ENCODE peak calls at places on chromosomes 6 and 20, in ten cellular contexts. One of them, this sample, is unnamed.

GRCh38 chr6:25229671-25230321 is 49.4 kb upstream of the CARMIL1 start:
- DNase-seq in brain microvascular endothelial cell: peak; percentile 41
- DNase-seq in IMR-90: peak; percentile 59
- DNase-seq in A549: no peak
- DNase-seq in body of pancreas: no peak
- DNase-seq in lower lobe of right lung: no peak
- DNase-seq in fibroblast of lung: peak; percentile 70
- DNase-seq in cardiac muscle cell: peak; percentile 68
- DNase-seq in ascending aorta: no peak
- DNase-seq in thoracic aorta: no peak
- DNase-seq in this sample: no peak

GRCh38 chr6:167706313-167707109 is 120.2 kb upstream of the AFDN start:
- DNase-seq in body of pancreas: no peak
- DNase-seq in cardiac muscle cell: peak; percentile 34
- DNase-seq in ascending aorta: no peak
- DNase-seq in fibroblast of lung: no peak
- DNase-seq in thoracic aorta: no peak
- DNase-seq in brain microvascular endothelial cell: no peak
- DNase-seq in lower lobe of right lung: no peak
- DNase-seq in IMR-90: no peak
- DNase-seq in A549: no peak
- DNase-seq in this sample: peak; percentile 29

GRCh38 chr6:22466665-22467064 is 102.7 kb upstream of the HDGFL1 start:
- DNase-seq in IMR-90: no peak
- DNase-seq in thoracic aorta: no peak
- DNase-seq in brain microvascular endothelial cell: no peak
- DNase-seq in A549: no peak
- DNase-seq in body of pancreas: no peak
- DNase-seq in cardiac muscle cell: no peak
- DNase-seq in fibroblast of lung: no peak
- DNase-seq in lower lobe of right lung: no peak
- DNase-seq in ascending aorta: no peak
- DNase-seq in this sample: peak; percentile 43

GRCh38 chr6:49892280-49892679 is 25.9 kb upstream of the CRISP1 start:
- DNase-seq in body of pancreas: no peak
- DNase-seq in cardiac muscle cell: no peak
- DNase-seq in A549: no peak
- DNase-seq in thoracic aorta: no peak
- DNase-seq in brain microvascular endothelial cell: no peak
- DNase-seq in ascending aorta: no peak
- DNase-seq in IMR-90: no peak
- DNase-seq in fibroblast of lung: no peak
- DNase-seq in lower lobe of right lung: no peak
- DNase-seq in this sample: no peak

GRCh38 chr6:37020426-37021211 is 15.2 kb downstream of the FGD2 start:
- DNase-seq in brain microvascular endothelial cell: no peak
- DNase-seq in cardiac muscle cell: no peak
- DNase-seq in IMR-90: no peak
- DNase-seq in A549: no peak
- DNase-seq in ascending aorta: no peak
- DNase-seq in body of pancreas: peak; percentile 68
- DNase-seq in thoracic aorta: no peak
- DNase-seq in lower lobe of right lung: no peak
- DNase-seq in fibroblast of lung: no peak
- DNase-seq in this sample: no peak

GRCh38 chr6:161922631-161923119 is 648.8 kb upstream of the AGPAT4 start:
- DNase-seq in cardiac muscle cell: peak; percentile 63
- DNase-seq in brain microvascular endothelial cell: peak; percentile 72
- DNase-seq in thoracic aorta: no peak
- DNase-seq in A549: peak; percentile 48
- DNase-seq in lower lobe of right lung: no peak
- DNase-seq in fibroblast of lung: peak; percentile 87
- DNase-seq in IMR-90: peak; percentile 65
- DNase-seq in ascending aorta: no peak
- DNase-seq in body of pancreas: peak; percentile 92
- DNase-seq in this sample: no peak

GRCh38 chr20:50645253-50646068 is 45.9 kb downstream of the RIPOR3 start:
- DNase-seq in body of pancreas: peak; percentile 87
- DNase-seq in fibroblast of lung: peak; percentile 99
- DNase-seq in ascending aorta: no peak
- DNase-seq in thoracic aorta: no peak
- DNase-seq in brain microvascular endothelial cell: peak; percentile 95
- DNase-seq in cardiac muscle cell: peak; percentile 99
- DNase-seq in lower lobe of right lung: peak; percentile 59
- DNase-seq in IMR-90: peak; percentile 100
- DNase-seq in A549: peak; percentile 99
- DNase-seq in this sample: peak; percentile 92

GRCh38 chr20:12171927-12172581 is 254.4 kb downstream of the BTBD3 start:
- DNase-seq in body of pancreas: peak; percentile 18
- DNase-seq in lower lobe of right lung: no peak
- DNase-seq in A549: no peak
- DNase-seq in fibroblast of lung: peak; percentile 89
- DNase-seq in ascending aorta: no peak
- DNase-seq in IMR-90: peak; percentile 84
- DNase-seq in cardiac muscle cell: peak; percentile 95
- DNase-seq in thoracic aorta: no peak
- DNase-seq in brain microvascular endothelial cell: peak; percentile 28
- DNase-seq in this sample: peak; percentile 30

GRCh38 chr6:169530762-169531143 is 171.1 kb downstream of the WDR27 start:
- DNase-seq in body of pancreas: no peak
- DNase-seq in lower lobe of right lung: no peak
- DNase-seq in IMR-90: no peak
- DNase-seq in A549: no peak
- DNase-seq in brain microvascular endothelial cell: no peak
- DNase-seq in ascending aorta: no peak
- DNase-seq in cardiac muscle cell: no peak
- DNase-seq in fibroblast of lung: no peak
- DNase-seq in thoracic aorta: no peak
- DNase-seq in this sample: no peak

GRCh38 chr20:63567132-63567381 is 7.0 kb downstream of the HELZ2 start:
- DNase-seq in A549: no peak
- DNase-seq in ascending aorta: no peak
- DNase-seq in fibroblast of lung: no peak
- DNase-seq in cardiac muscle cell: no peak
- DNase-seq in IMR-90: no peak
- DNase-seq in thoracic aorta: no peak
- DNase-seq in body of pancreas: no peak
- DNase-seq in brain microvascular endothelial cell: no peak
- DNase-seq in lower lobe of right lung: no peak
- DNase-seq in this sample: no peak
- TF ChIP-seq CTCF in A549: no peak
- TF ChIP-seq CTCF in ascending aorta: no peak
- TF ChIP-seq CTCF in fibroblast of lung: no peak
- TF ChIP-seq CTCF in cardiac muscle cell: no peak
- TF ChIP-seq CTCF in IMR-90: no peak
- TF ChIP-seq CTCF in thoracic aorta: no peak
- TF ChIP-seq CTCF in body of pancreas: no peak
- TF ChIP-seq CTCF in brain microvascular endothelial cell: no peak
- TF ChIP-seq CTCF in lower lobe of right lung: no peak
- TF ChIP-seq CTCF in this sample: no peak

DNA sequence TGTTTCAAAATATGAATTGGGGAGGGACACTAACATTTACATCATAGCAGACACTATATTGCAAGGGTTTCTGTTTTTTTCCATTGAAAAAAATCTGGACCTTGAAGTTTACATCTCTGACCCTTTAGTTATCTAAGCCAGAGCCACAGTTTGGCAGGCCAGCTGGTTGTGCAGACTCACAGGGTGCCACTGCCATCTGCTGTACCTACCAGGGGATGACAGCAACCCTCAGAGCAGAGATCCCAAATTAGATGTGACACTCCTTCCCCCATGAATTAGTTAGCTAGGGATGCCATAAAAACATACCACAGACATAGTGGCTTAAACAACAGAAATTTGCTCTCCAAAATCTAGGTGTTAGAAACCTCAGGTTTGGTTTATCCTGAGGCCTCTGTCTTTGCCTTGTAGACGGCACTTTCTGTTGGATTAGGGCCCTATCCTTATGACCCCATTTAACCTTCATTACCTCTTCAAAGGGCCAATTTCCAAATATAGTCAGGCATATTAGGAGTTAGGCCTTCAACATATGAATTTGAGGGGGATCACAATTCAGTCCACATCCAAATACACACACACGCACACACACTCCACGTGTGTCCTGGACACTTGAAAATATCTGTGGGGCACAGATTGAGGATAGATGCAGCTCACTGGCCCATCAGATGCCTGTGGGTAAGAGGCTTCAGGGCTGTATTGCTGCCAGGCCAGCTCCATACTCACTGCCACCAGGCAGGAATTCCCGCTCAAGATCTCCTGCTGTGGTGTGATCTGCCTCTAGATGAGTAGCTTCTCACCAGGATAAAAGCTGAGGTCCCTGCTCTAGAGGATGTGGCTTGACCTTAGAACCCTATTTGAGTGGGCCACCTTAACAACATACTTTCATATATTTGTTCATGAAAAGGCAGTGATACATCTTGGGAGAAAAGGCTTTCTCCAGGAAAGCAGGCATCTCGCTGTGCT is 166.1 kb upstream of the RNF217 start:
- DNase-seq in body of pancreas: peak; percentile 4
- DNase-seq in cardiac muscle cell: peak; percentile 18
- DNase-seq in thoracic aorta: no peak
- DNase-seq in A549: no peak
- DNase-seq in ascending aorta: no peak
- DNase-seq in IMR-90: peak; percentile 1
- DNase-seq in lower lobe of right lung: no peak
- DNase-seq in brain microvascular endothelial cell: peak; percentile 38
- DNase-seq in fibroblast of lung: peak; percentile 52
- DNase-seq in this sample: peak; percentile 34
- TF ChIP-seq CTCF in body of pancreas: no peak
- TF ChIP-seq CTCF in cardiac muscle cell: peak; percentile 37
- TF ChIP-seq CTCF in thoracic aorta: no peak
- TF ChIP-seq CTCF in A549: peak; percentile 17
- TF ChIP-seq CTCF in ascending aorta: no peak
- TF ChIP-seq CTCF in IMR-90: peak; percentile 31
- TF ChIP-seq CTCF in lower lobe of right lung: peak; percentile 27
- TF ChIP-seq CTCF in brain microvascular endothelial cell: peak; percentile 86
- TF ChIP-seq CTCF in fibroblast of lung: peak; percentile 15
- TF ChIP-seq CTCF in this sample: peak; percentile 30

GRCh38 chr6:159112714-159113113 is 56.5 kb upstream of the FNDC1 start:
- DNase-seq in fibroblast of lung: no peak
- DNase-seq in thoracic aorta: no peak
- DNase-seq in body of pancreas: no peak
- DNase-seq in A549: no peak
- DNase-seq in ascending aorta: no peak
- DNase-seq in cardiac muscle cell: no peak
- DNase-seq in brain microvascular endothelial cell: no peak
- DNase-seq in lower lobe of right lung: no peak
- DNase-seq in IMR-90: no peak
- DNase-seq in this sample: no peak

GRCh38 chr6:159108438-159108985 is 60.7 kb upstream of the FNDC1 start:
- DNase-seq in brain microvascular endothelial cell: no peak
- DNase-seq in cardiac muscle cell: peak; percentile 7
- DNase-seq in A549: no peak
- DNase-seq in IMR-90: no peak
- DNase-seq in lower lobe of right lung: no peak
- DNase-seq in thoracic aorta: no peak
- DNase-seq in body of pancreas: no peak
- DNase-seq in fibroblast of lung: no peak
- DNase-seq in ascending aorta: peak; percentile 45
- DNase-seq in this sample: no peak

GRCh38 chr6:159110013-159110412 is 59.2 kb upstream of the FNDC1 start:
- DNase-seq in A549: peak; percentile 28
- DNase-seq in brain microvascular endothelial cell: peak; percentile 68
- DNase-seq in ascending aorta: no peak
- DNase-seq in fibroblast of lung: peak; percentile 60
- DNase-seq in body of pancreas: no peak
- DNase-seq in thoracic aorta: no peak
- DNase-seq in IMR-90: peak; percentile 38
- DNase-seq in lower lobe of right lung: no peak
- DNase-seq in cardiac muscle cell: peak; percentile 65
- DNase-seq in this sample: no peak

GRCh38 chr6:159109391-159109790 is 59.8 kb upstream of the FNDC1 start:
- DNase-seq in cardiac muscle cell: no peak
- DNase-seq in lower lobe of right lung: no peak
- DNase-seq in thoracic aorta: no peak
- DNase-seq in IMR-90: no peak
- DNase-seq in brain microvascular endothelial cell: no peak
- DNase-seq in A549: no peak
- DNase-seq in fibroblast of lung: no peak
- DNase-seq in ascending aorta: peak; percentile 46
- DNase-seq in body of pancreas: no peak
- DNase-seq in this sample: no peak

DNA sequence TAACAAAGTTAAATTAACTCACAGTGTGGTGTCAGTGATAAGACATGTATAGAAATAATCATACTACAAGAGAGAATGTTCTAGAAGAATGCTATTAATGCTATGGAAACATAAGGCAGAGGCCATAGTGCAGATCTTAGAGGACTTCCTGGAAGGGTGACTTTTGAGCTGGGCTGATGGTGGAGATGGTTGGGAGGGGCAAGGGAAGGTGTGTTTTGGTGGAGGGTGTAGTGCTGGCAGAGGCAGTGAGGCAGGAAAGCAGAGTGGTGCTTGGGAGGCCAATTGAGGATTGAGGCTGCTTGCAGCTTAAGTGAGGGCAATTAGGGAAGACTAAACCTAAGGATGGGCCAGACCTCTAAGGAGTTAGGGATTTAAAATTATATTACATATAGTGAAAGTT is 58.5 kb upstream of the FNDC1 start:
- DNase-seq in A549: no peak
- DNase-seq in brain microvascular endothelial cell: no peak
- DNase-seq in lower lobe of right lung: no peak
- DNase-seq in body of pancreas: no peak
- DNase-seq in cardiac muscle cell: no peak
- DNase-seq in ascending aorta: no peak
- DNase-seq in thoracic aorta: no peak
- DNase-seq in fibroblast of lung: no peak
- DNase-seq in IMR-90: no peak
- DNase-seq in this sample: no peak
- TF ChIP-seq CTCF in A549: no peak
- TF ChIP-seq CTCF in brain microvascular endothelial cell: no peak
- TF ChIP-seq CTCF in lower lobe of right lung: no peak
- TF ChIP-seq CTCF in body of pancreas: no peak
- TF ChIP-seq CTCF in cardiac muscle cell: no peak
- TF ChIP-seq CTCF in ascending aorta: no peak
- TF ChIP-seq CTCF in thoracic aorta: no peak
- TF ChIP-seq CTCF in fibroblast of lung: no peak
- TF ChIP-seq CTCF in IMR-90: no peak
- TF ChIP-seq CTCF in this sample: no peak

DNA sequence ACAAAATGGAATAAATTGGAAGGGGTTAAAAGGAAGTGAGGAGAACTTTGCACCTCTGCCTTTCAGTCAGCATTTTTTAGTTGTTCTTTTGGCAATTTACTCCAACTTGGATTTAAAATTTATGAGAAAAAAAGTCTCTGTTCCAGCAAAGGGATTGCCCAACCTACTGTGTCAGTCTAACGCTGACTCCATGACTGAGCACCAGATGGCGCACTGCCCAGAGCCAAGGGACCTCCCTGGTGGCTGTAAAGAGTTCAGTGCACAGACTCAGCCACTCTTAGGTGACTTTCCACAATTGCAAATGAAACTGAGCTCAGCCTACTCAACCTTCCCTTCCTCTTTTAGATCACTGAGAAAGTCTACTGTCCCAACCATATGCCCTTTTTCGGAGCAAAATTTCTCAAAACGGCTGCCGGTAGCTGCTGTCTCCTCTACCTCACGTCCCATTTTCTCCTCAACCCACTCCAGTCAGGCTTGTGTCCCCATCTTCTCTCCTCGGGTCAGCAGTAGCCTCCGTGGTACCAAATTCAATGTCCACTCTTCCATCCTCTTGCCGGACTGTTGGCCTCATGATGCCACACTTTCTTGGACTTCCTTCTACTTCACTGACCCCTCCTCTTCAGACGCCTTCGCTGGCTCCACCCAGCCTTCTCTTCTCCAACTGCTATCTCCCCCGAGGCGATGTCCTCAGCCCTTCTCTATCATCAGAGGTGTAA is 38.7 kb downstream of the GSTA2 start:
- DNase-seq in brain microvascular endothelial cell: peak; percentile 70
- DNase-seq in A549: peak; percentile 58
- DNase-seq in fibroblast of lung: peak; percentile 75
- DNase-seq in lower lobe of right lung: peak; percentile 82
- DNase-seq in body of pancreas: peak; percentile 94
- DNase-seq in thoracic aorta: peak; percentile 76
- DNase-seq in IMR-90: peak; percentile 60
- DNase-seq in cardiac muscle cell: peak; percentile 82
- DNase-seq in ascending aorta: peak; percentile 89
- DNase-seq in this sample: peak; percentile 84
- TF ChIP-seq CTCF in brain microvascular endothelial cell: peak; percentile 93
- TF ChIP-seq CTCF in A549: peak; percentile 65
- TF ChIP-seq CTCF in fibroblast of lung: peak; percentile 38
- TF ChIP-seq CTCF in lower lobe of right lung: peak; percentile 41
- TF ChIP-seq CTCF in body of pancreas: peak; percentile 83
- TF ChIP-seq CTCF in thoracic aorta: peak; percentile 36
- TF ChIP-seq CTCF in IMR-90: peak; percentile 65
- TF ChIP-seq CTCF in cardiac muscle cell: peak; percentile 70
- TF ChIP-seq CTCF in ascending aorta: peak; percentile 48
- TF ChIP-seq CTCF in this sample: peak; percentile 17

This sample was measured in left lung.